ENCODE peak calls at places on chromosomes 1 and 21, in four cellular contexts. X is endothelial cell of umbilical vein, B is gastrocnemius medialis, U is transverse colon. N is an unnamed sample.

GRCh38 chr1:78143152-78143551 is 97.4 kb downstream of the GIPC2 start:
- DNase-seq in B (no peak), X (no peak), U (no peak), N (no peak)

GRCh38 chr1:235597867-235598553 is 51.6 kb downstream of the GNG4 start:
- DNase-seq in B (no peak), U (no peak), X (peak), N (peak)

GRCh38 chr1:4127595-4128140 is 227.6 kb upstream of the C1orf174 start:
- DNase-seq in X (no peak), B (no peak), U (no peak), N (no peak)

GRCh38 chr1:179082308-179083030 is 599 bp downstream of the TOR3A start:
- DNase-seq in X (peak), B (no peak), U (peak), N (peak)

GRCh38 chr1:230392141-230392909 is 33.8 kb downstream of the PGBD5 start:
- DNase-seq in X (no peak), U (no peak), B (no peak), N (no peak)

GRCh38 chr1:7409278-7409677 is 361.8 kb upstream of the VAMP3 start:
- DNase-seq in B (no peak), U (peak), X (no peak), N (no peak)

GRCh38 chr21:19065164-19065563 is 661.6 kb upstream of the TMPRSS15 start:
- DNase-seq in X (no peak), B (no peak), U (no peak), N (no peak)

GRCh38 chr1:177914603-177915002 is 55.3 kb downstream of the SEC16B start:
- DNase-seq in B (no peak), X (peak), U (no peak), N (no peak)

GRCh38 chr1:4422496-4423289 is 231.7 kb upstream of the AJAP1 start:
- DNase-seq in B (no peak), X (no peak), U (no peak), N (no peak)

GRCh38 chr1:15411593-15412487 is 2.2 kb downstream of the EFHD2 start:
- DNase-seq in B (peak), X (peak), U (peak), N (no peak)

GRCh38 chr1:86068841-86069756 is 87.5 kb downstream of the COL24A1 start:
- DNase-seq in X (peak), U (no peak), B (no peak), N (no peak)

GRCh38 chr1:240687820-240688219 is 75.9 kb upstream of the GREM2 start:
- DNase-seq in X (no peak), B (no peak), U (no peak), N (no peak)

GRCh38 chr1:199089393-199090122 is 450.7 kb downstream of the PTPRC start:
- DNase-seq in U (no peak), B (no peak), X (no peak), N (no peak)

GRCh38 chr1:202170726-202171125 is 10.3 kb upstream of the PTPN7 start:
- DNase-seq in B (no peak), X (no peak), U (no peak), N (no peak)

GRCh38 chr1:202291961-202292712 is 49.6 kb downstream of the UBE2T start:
- DNase-seq in B (peak), X (peak), U (no peak), N (peak)

GRCh38 chr1:65469889-65470340 is 49.4 kb downstream of the LEPR start:
- DNase-seq in U (no peak), X (peak), B (no peak), N (no peak)

GRCh38 chr21:36125513-36126121 is 9.3 kb upstream of the CBR3 start:
- DNase-seq in B (no peak), X (peak), U (peak), N (no peak)

GRCh38 chr1:158025576-158026230 is 32.3 kb downstream of the KIRREL1 start:
- DNase-seq in B (no peak), X (no peak), U (no peak), N (no peak)

GRCh38 chr1:168135982-168136708 is 585 bp downstream of the GPR161 start:
- DNase-seq in X (peak), U (peak), B (no peak), N (peak)

GRCh38 chr1:54413295-54413694 is 7.1 kb upstream of the SSBP3 start:
- DNase-seq in U (peak), X (peak), B (no peak), N (no peak)

GRCh38 chr1:11158720-11159321 is 30.3 kb upstream of the ANGPTL7 start:
- DNase-seq in B (peak), U (no peak), X (peak), N (no peak)

GRCh38 chr1:1615256-1616044 is at the start of gene MIB2:
- DNase-seq in U (peak), B (peak), X (peak), N (peak)
- TF ChIP-seq POLR2A in U (peak), B (peak), X (peak), N (peak)

GRCh38 chr1:31987231-31987630 is 26.4 kb upstream of the KHDRBS1 start:
- DNase-seq in U (no peak), B (no peak), X (no peak), N (no peak)

GRCh38 chr1:31980835-31981782 is 32.6 kb upstream of the KHDRBS1 start:
- DNase-seq in U (no peak), B (no peak), X (no peak), N (no peak)

GRCh38 chr1:31981976-31982375 is 31.7 kb upstream of the KHDRBS1 start:
- DNase-seq in B (no peak), X (no peak), U (no peak), N (no peak)

GRCh38 chr1:31984419-31985347 is 29.0 kb upstream of the KHDRBS1 start:
- DNase-seq in B (no peak), U (no peak), X (peak), N (no peak)

GRCh38 chr1:31985430-31985829 is 28.2 kb upstream of the KHDRBS1 start:
- DNase-seq in U (no peak), X (peak), B (no peak), N (no peak)
- TF ChIP-seq POLR2A in U (no peak), X (no peak), B (no peak), N (no peak)

DNA sequence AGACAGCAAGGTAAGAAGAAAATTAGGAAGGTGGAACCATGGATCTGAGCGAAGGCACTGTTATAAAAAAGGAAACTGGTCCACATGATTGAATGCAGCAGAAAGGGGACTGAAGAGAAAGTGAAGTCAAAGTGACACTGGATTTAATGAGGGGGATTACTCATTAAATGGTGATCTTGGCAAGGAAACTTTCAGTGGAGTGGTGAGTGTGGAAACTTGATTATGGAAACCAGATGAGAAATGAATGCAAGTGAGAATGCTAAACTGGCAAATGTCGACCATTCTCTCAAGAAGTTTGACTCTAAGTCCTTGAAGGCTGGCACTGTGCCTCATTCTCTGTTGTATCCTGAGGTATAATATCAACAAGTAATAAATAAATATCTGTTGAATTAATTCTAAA is 23.3 kb downstream of the COLGALT2 start:
- DNase-seq in U (no peak), B (no peak), X (no peak), N (no peak)
- TF ChIP-seq POLR2A in U (no peak), B (no peak), X (no peak), N (no peak)

DNA sequence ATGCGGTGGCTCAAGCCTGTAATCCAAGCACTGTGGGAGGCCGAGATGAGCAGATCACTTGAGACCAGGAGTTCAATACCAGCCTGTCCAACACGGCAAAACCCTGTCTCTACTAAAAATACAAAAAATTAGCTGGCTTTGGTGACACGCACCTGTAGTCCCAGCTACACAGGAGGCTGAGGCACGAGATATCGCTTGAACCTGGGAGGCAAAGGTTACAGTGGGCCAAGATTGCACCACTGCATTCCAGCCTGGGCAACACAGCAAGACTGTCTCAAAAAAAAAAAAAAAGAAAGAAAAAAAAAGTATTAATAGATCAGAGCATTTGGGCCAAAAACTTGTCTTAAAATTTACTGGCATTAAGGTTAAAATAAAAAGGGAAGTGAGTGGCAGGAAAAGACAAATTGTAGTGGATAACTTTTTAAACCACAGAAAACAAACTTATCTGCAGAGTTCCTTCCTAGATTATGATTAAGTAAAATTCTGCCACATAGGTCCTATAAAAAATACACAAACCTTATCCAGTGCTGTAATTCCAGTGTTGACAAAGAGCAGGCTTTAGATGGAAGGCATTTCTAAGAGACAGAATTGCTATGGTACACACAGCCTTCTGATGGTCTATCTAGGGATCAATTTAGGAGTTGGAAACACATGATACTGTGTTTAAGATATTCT is 53.3 kb downstream of the EIF4G3 start:
- DNase-seq in X (peak), U (no peak), B (no peak), N (no peak)
- TF ChIP-seq POLR2A in X (no peak), U (no peak), B (no peak), N (no peak)

N was measured in H54.